ENCODE peak calls at places on chromosomes 7 and 10, in nine cellular contexts. K, W, Z, S, P, T, U, H and I are unnamed samples.
A peak's percentile ranks its signal among the peaks of the same experiment; 100 is the strongest.

GRCh38 chr7:17696422-17696821 is 243.9 kb downstream of the SNX13 start:
- DNase-seq in P (no peak), K (no peak), U (no peak), Z (peak; percentile 86), W (no peak), T (peak; percentile 81), S (peak; percentile 97), H (no peak), I (peak; percentile 76)

GRCh38 chr7:964401-965231 is 10.1 kb upstream of the ADAP1 start:
- DNase-seq in W (peak; percentile 57), T (no peak), U (peak; percentile 82), S (peak; percentile 28), K (no peak), P (no peak), Z (peak; percentile 72), H (no peak), I (peak; percentile 69)

GRCh38 chr10:130905386-130905785 is 406.1 kb downstream of the TCERG1L start:
- DNase-seq in U (no peak), W (no peak), T (no peak), K (no peak), S (no peak), Z (no peak), P (no peak), H (no peak), I (no peak)

GRCh38 chr10:118701529-118702323 is 53.0 kb downstream of the CACUL1 start:
- DNase-seq in Z (no peak), S (no peak), T (no peak), W (no peak), K (no peak), H (no peak), P (peak; percentile 55), U (peak; percentile 40), I (peak; percentile 18)

GRCh38 chr7:23469150-23469960 is 936 bp downstream of the IGF2BP3 start:
- DNase-seq in S (no peak), K (peak; percentile 33), U (peak; percentile 52), H (no peak), Z (no peak), T (no peak), P (no peak), W (no peak), I (peak; percentile 16)

GRCh38 chr7:9691286-9691685 is 1257.9 kb downstream of the NXPH1 start:
- DNase-seq in S (no peak), K (no peak), Z (no peak), H (no peak), P (no peak), W (no peak), U (peak; percentile 41), T (no peak), I (no peak)

GRCh38 chr10:124248646-124249045 is 155.2 kb upstream of the CHST15 start:
- DNase-seq in U (no peak), S (no peak), K (no peak), W (no peak), T (no peak), P (no peak), H (no peak), Z (no peak), I (no peak)

GRCh38 chr10:62850646-62851045 is 34.5 kb upstream of the EGR2 start:
- DNase-seq in P (no peak), S (no peak), H (no peak), U (no peak), W (no peak), K (no peak), T (no peak), Z (no peak), I (no peak)

GRCh38 chr7:12127490-12127889 is 83.6 kb upstream of the TMEM106B start:
- DNase-seq in T (no peak), S (no peak), Z (no peak), W (no peak), K (no peak), H (no peak), U (no peak), P (no peak), I (peak; percentile 29)

GRCh38 chr10:18583575-18584270 is 67.7 kb downstream of the NSUN6 start:
- DNase-seq in T (no peak), P (no peak), S (peak; percentile 34), Z (no peak), U (no peak), W (no peak), K (no peak), H (no peak), I (peak; percentile 27)

GRCh38 chr7:79988642-79989041 is 146.0 kb upstream of the GNAI1 start:
- DNase-seq in K (no peak), H (no peak), Z (no peak), U (no peak), T (no peak), S (peak; percentile 69), W (no peak), P (peak; percentile 72), I (peak; percentile 84)

GRCh38 chr7:85030893-85031292 is 156.0 kb downstream of the SEMA3D start:
- DNase-seq in K (no peak), W (no peak), Z (no peak), P (peak; percentile 26), H (no peak), S (peak; percentile 78), T (no peak), U (peak; percentile 37), I (peak; percentile 71)

DNA sequence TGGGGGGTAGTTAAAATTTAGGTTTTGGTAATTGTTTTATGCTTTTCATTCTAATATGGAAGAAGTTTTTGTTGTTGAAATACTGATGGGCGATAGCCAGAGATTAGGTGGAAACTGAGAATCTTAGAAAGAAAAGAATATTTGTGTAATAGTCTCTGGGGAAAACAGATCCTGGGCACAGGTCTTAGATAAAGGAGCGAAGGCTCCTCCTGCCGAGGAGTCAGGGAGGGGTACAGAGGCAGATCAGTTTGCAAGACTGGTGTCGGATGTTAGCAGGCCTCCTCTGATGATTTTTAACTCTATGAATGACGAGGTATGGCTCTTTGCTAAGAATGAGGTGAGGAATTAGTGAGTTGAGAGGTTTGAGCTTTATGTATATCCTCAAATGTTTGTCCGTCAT is 339.7 kb downstream of the HGF start:
- DNase-seq in W (no peak), Z (no peak), T (no peak), K (no peak), H (no peak), S (peak; percentile 17), U (peak; percentile 20), P (no peak), I (peak; percentile 52)
- TF ChIP-seq CTCF in W (no peak), Z (no peak), T (no peak), K (no peak), H (no peak), S (no peak), U (peak; percentile 24), P (no peak), I (no peak)

DNA sequence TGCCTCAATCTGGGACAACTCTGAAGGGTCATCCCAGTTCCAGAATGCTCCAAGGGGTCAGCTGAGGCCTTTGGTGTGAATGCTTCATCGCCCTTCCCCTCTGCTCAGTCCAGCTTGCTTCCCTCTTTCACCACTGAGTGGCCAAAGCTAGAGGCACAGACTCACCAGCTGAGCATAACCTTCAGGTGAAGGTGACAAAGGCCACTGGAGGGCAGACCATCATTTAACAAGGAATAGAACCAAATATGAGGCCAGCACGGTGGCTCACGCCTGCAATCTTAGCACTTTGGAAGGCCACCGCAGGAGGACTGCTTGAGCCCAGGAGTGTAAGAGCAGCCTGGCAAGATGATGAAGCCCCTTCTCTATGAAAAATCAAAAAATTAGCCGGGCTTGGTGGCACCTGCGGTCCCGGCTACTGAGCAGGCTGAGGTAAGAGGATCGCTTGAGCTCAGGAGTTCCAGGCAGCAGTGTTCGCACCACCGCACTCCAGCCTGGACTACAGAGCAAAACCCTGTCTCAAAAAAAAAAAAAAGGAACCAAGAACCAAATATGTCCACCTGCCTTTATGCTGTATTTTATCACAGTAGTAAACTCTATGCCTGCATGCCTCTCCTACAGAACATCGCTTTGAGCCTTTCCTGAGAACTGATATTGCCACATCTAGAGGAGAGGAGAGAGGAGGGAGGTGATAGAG is 13.4 kb downstream of the PRKAG2 start:
- DNase-seq in U (peak; percentile 45), T (no peak), K (no peak), P (no peak), W (peak; percentile 44), S (no peak), Z (no peak), H (no peak), I (no peak)
- TF ChIP-seq CTCF in U (peak; percentile 38), T (no peak), K (peak; percentile 49), P (no peak), W (no peak), S (no peak), Z (no peak), H (no peak), I (no peak)

DNA sequence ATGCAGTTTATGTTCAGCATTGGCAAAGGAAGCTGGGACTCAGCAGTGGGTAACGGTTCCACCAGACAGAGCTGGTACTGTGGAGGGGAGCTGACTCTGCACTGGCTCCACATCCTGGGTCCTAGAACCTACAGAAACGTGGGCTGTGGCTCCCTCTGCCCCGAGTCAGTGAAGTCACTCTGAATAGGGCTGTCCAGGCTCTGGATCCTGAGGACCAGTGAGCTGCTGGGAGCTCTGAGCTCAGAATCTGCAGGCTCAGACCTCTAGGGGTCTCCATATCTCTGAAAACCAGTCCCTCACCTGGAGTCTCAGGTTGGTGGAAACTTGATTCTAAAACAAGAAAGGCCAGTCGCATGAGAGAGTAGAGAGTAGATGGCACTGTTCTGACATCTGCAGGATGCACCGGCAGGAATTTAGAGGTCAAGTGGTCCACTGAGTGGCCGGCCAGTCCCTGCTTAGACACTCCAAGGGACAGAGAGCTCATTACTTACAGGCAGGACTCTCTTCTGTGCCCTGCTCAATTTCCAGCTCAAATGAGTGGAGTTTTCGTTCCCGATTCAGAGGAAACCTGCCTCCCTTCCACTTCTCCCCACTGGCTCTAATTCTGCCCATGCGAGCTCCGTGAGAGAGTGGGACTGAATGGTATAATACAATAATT is 18.6 kb downstream of the NPFFR1 start:
- DNase-seq in U (peak; percentile 74), S (no peak), P (no peak), T (peak; percentile 16), K (no peak), H (no peak), W (no peak), Z (no peak), I (peak; percentile 6)
- TF ChIP-seq CTCF in U (peak; percentile 59), S (no peak), P (no peak), T (peak; percentile 50), K (peak; percentile 56), H (no peak), W (peak; percentile 33), Z (no peak), I (no peak)

GRCh38 chr7:99311702-99312101 is 14.0 kb upstream of the ARPC1A start:
- DNase-seq in Z (no peak), U (no peak), K (no peak), T (no peak), S (no peak), P (no peak), H (no peak), W (no peak), I (no peak)

GRCh38 chr7:99313204-99313573 is 12.5 kb upstream of the ARPC1A start:
- DNase-seq in T (no peak), W (no peak), Z (no peak), S (no peak), H (no peak), K (no peak), U (no peak), P (no peak), I (no peak)

GRCh38 chr7:99310004-99310403 is 15.7 kb upstream of the ARPC1A start:
- DNase-seq in K (no peak), P (no peak), T (no peak), S (no peak), H (no peak), W (no peak), U (no peak), Z (no peak), I (no peak)

GRCh38 chr7:99312316-99313203 is 13.1 kb upstream of the ARPC1A start:
- DNase-seq in T (peak; percentile 57), P (no peak), Z (peak; percentile 79), S (peak; percentile 66), K (peak; percentile 66), W (no peak), U (peak; percentile 78), H (peak; percentile 31), I (peak; percentile 70)

GRCh38 chr7:99314504-99314903 is 11.2 kb upstream of the ARPC1A start:
- DNase-seq in H (no peak), P (no peak), W (no peak), U (no peak), K (no peak), Z (no peak), S (no peak), T (no peak), I (no peak)
- TF ChIP-seq CTCF in H (no peak), P (no peak), W (no peak), U (no peak), K (no peak), Z (no peak), S (no peak), T (no peak), I (no peak)